ENCODE peak calls at places on chromosomes 3 and 15, in seven cellular contexts. G is CD4-positive, alpha-beta T cell; O is activated T-cell treated with anti-CD3 and anti-CD28 coated beads, Interleukin-2, amount 50 U/mL, for 1 hour; H is cardiac muscle cell; X is progenitor cell of endocrine pancreas; L is fibroblast of the aortic adventitia; N is ACHN. T is an unnamed sample.

GRCh38 chr3:131036986-131037385 is 10.3 kb downstream of the NEK11 start:
- DNase-seq in L (no peak), O (no peak), X (no peak), H (no peak), G (no peak), N (no peak), T (no peak)

GRCh38 chr3:128112406-128112968 is 11.1 kb downstream of the RUVBL1 start:
- DNase-seq in O (peak), X (no peak), L (peak), H (no peak), G (peak), N (peak), T (no peak)

GRCh38 chr3:126461450-126462070 is 14.1 kb downstream of the ZXDC start:
- DNase-seq in H (no peak), L (no peak), G (no peak), N (no peak), X (no peak), O (peak), T (no peak)

GRCh38 chr3:131551761-131552160 is 49.0 kb upstream of the MRPL3 start:
- DNase-seq in G (no peak), L (peak), O (no peak), H (no peak), N (no peak), X (no peak), T (no peak)

GRCh38 chr3:25855281-25855680 is 65.4 kb downstream of the OXSM start:
- DNase-seq in O (no peak), X (no peak), L (peak), H (no peak), N (no peak), G (no peak), T (no peak)

GRCh38 chr15:39584662-39585393 is 3.9 kb downstream of the THBS1 start:
- DNase-seq in G (no peak), N (peak), H (no peak), L (peak), X (no peak), O (no peak), T (no peak)

GRCh38 chr15:22887157-22887951 is 48.9 kb downstream of the NIPA2 start:
- DNase-seq in X (no peak), O (no peak), N (no peak), H (no peak), L (peak), G (no peak), T (no peak)

GRCh38 chr3:159892801-159893200 is 95.8 kb upstream of the IL12A start:
- DNase-seq in O (no peak), N (no peak), X (no peak), L (no peak), H (no peak), G (no peak), T (no peak)

GRCh38 chr15:63602595-63602994 is 5.4 kb downstream of the FBXL22 start:
- DNase-seq in L (no peak), G (no peak), H (no peak), X (no peak), O (no peak), N (no peak), T (no peak)